ENCODE peak calls at places on chromosomes 7 and 10, in six cellular contexts. L, M, E, G, Q and F are unnamed samples. For H3K27me3, the result is how much of the 10 kb centered on the place peaks cover.

GRCh38 chr10:125289461-125289860 is 129.1 kb upstream of the CTBP2 start:
- DNase-seq in L (no peak), M (no peak), E (no peak), G (no peak), Q (no peak), F (no peak)

GRCh38 chr7:6443372-6443941 is 4.3 kb downstream of the DAGLB start:
- DNase-seq in L (no peak), M (no peak), E (peak), G (no peak), Q (no peak), F (no peak)

GRCh38 chr10:17062493-17063487 is 66.8 kb downstream of the CUBN start:
- DNase-seq in L (no peak), M (peak), E (peak), G (peak), Q (no peak), F (no peak)

GRCh38 chr10:93916257-93917063 is 22.7 kb downstream of the SLC35G1 start:
- DNase-seq in L (no peak), M (no peak), E (no peak), G (no peak), Q (no peak), F (no peak)

GRCh38 chr7:47091141-47091540 is 490.8 kb downstream of the TNS3 start:
- DNase-seq in L (no peak), M (no peak), E (no peak), G (no peak), Q (no peak), F (no peak)

GRCh38 chr7:128726031-128726430 is 13.1 kb upstream of the CALU start:
- DNase-seq in L (no peak), M (no peak), E (no peak), G (no peak), Q (no peak), F (no peak)

GRCh38 chr7:100153713-100154519 is 4.6 kb downstream of the TRAPPC14 start:
- DNase-seq in L (peak), M (no peak), E (no peak), G (no peak), Q (no peak), F (no peak)

GRCh38 chr7:35430547-35431153 is 176.8 kb upstream of the TBX20 start:
- DNase-seq in L (peak), M (no peak), E (no peak), G (no peak), Q (no peak), F (no peak)

GRCh38 chr10:121240556-121240955 is 357.7 kb downstream of the FGFR2 start:
- DNase-seq in L (no peak), M (no peak), E (no peak), G (no peak), Q (no peak), F (no peak)

GRCh38 chr7:151425670-151426075 is 14.3 kb downstream of the CRYGN start:
- DNase-seq in L (no peak), M (no peak), E (peak), G (no peak), Q (no peak), F (no peak)

GRCh38 chr7:117169907-117170306 is 153.0 kb downstream of the WNT2 start:
- DNase-seq in L (no peak), M (no peak), E (no peak), G (no peak), Q (no peak), F (no peak)

GRCh38 chr10:661891-662605 is 27.4 kb downstream of the DIP2C start:
- DNase-seq in L (no peak), M (no peak), E (no peak), G (no peak), Q (no peak), F (no peak)

GRCh38 chr10:6455592-6455991 is 124.5 kb downstream of the PRKCQ start:
- DNase-seq in L (no peak), M (no peak), E (no peak), G (no peak), Q (no peak), F (no peak)

GRCh38 chr10:13117842-13118783 is 18.1 kb downstream of the OPTN start:
- DNase-seq in L (no peak), M (no peak), E (no peak), G (no peak), Q (no peak), F (peak)

GRCh38 chr10:44060719-44061118 is 324.2 kb downstream of the CXCL12 start:
- DNase-seq in L (no peak), M (no peak), E (no peak), G (no peak), Q (no peak), F (no peak)

DNA sequence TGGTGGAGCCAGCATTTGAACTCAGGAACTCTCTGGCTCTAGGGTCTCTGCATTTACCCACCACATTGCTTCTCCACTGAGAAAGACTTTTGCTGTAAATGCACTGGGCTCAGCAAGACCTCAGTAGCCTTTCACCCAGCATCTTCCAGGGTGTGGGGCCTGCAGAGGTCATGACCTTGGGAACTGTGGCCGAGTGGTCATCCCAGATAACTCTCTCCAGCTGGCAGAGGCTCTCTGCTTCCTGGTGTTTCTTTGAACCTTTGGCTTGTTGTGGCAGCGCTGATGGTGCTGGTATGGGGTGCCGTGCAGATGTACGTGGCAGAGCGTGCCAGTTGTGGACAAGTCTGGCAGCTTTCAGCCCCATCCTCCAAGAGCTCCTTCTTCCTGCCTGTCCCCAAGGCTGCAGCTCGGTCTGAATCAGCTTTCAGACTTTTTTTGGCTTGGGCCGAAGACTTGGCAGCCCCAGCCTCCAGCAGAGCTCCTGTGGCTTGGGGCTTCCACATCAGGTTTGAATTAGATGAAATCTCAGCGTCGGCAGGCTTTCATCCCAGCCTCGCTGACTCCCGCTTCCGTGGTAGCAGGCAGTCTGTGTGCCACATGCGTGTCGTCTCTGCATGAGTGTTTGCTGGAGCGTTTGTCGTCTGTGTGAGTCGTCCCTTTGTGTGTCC is 21.4 kb downstream of the ADAMTS14 start:
- DNase-seq in L (peak), M (peak), E (peak), G (peak), Q (no peak), F (no peak)
- H3K27me3 ChIP-seq in L (under half), M (under half), E (under half), G (under half), Q (under half), F (under half)

GRCh38 chr10:132028706-132029105 is 37.0 kb upstream of the JAKMIP3 start:
- DNase-seq in L (no peak), M (no peak), E (no peak), G (no peak), Q (no peak), F (no peak)
- H3K27me3 ChIP-seq in L (half or more), M (half or more), E (under half), G (under half), Q (under half), F (under half)

GRCh38 chr7:132403465-132404110 is 172.7 kb downstream of the PLXNA4 start:
- DNase-seq in L (no peak), M (no peak), E (no peak), G (no peak), Q (no peak), F (no peak)

GRCh38 chr7:132404261-132404660 is 172.0 kb downstream of the PLXNA4 start:
- DNase-seq in L (no peak), M (no peak), E (no peak), G (no peak), Q (no peak), F (no peak)

GRCh38 chr7:132402751-132403245 is 173.5 kb downstream of the PLXNA4 start:
- DNase-seq in L (no peak), M (peak), E (peak), G (no peak), Q (no peak), F (no peak)

GRCh38 chr7:132407764-132408163 is 168.5 kb downstream of the PLXNA4 start:
- DNase-seq in L (no peak), M (no peak), E (no peak), G (no peak), Q (no peak), F (no peak)

GRCh38 chr7:132406039-132406438 is 170.2 kb downstream of the PLXNA4 start:
- DNase-seq in L (no peak), M (no peak), E (no peak), G (no peak), Q (no peak), F (no peak)
- H3K27me3 ChIP-seq in L (half or more), M (under half), E (under half), G (under half), Q (under half), F (under half)

GRCh38 chr7:157668221-157668883 is 331.5 kb downstream of the DNAJB6 start:
- DNase-seq in L (no peak), M (peak), E (no peak), G (no peak), Q (no peak), F (no peak)
- H3K27me3 ChIP-seq in L (half or more), M (under half), E (under half), G (under half), Q (under half), F (under half)

GRCh38 chr7:101804642-101805401 is 12.6 kb upstream of the CUX1 start:
- DNase-seq in L (peak), M (no peak), E (no peak), G (no peak), Q (no peak), F (no peak)

GRCh38 chr7:101803203-101804086 is 14.0 kb upstream of the CUX1 start:
- DNase-seq in L (no peak), M (no peak), E (no peak), G (no peak), Q (no peak), F (no peak)

GRCh38 chr7:101804087-101804631 is 13.3 kb upstream of the CUX1 start:
- DNase-seq in L (no peak), M (no peak), E (no peak), G (no peak), Q (no peak), F (no peak)
- H3K27me3 ChIP-seq in L (under half), M (under half), E (under half), G (under half), Q (under half), F (under half)

GRCh38 chr7:157738064-157738460 is 401.3 kb downstream of the DNAJB6 start:
- DNase-seq in L (no peak), M (no peak), E (no peak), G (no peak), Q (peak), F (no peak)
- H3K27me3 ChIP-seq in L (half or more), M (under half), E (under half), G (under half), Q (under half), F (under half)

GRCh38 chr10:49400365-49400764 is 4.5 kb upstream of the DRGX start:
- DNase-seq in L (no peak), M (no peak), E (no peak), G (no peak), Q (no peak), F (no peak)
- H3K27me3 ChIP-seq in L (half or more), M (half or more), E (half or more), G (half or more), Q (under half), F (half or more)

GRCh38 chr7:155805826-155806095 is 6.5 kb downstream of the SHH start:
- DNase-seq in L (no peak), M (no peak), E (no peak), G (no peak), Q (no peak), F (no peak)
- H3K27me3 ChIP-seq in L (half or more), M (half or more), E (under half), G (half or more), Q (half or more), F (under half)

GRCh38 chr7:114820993-114821945 is 100.6 kb upstream of the MDFIC start:
- DNase-seq in L (no peak), M (no peak), E (no peak), G (no peak), Q (no peak), F (no peak)

GRCh38 chr7:114822131-114822530 is 99.8 kb upstream of the MDFIC start:
- DNase-seq in L (no peak), M (no peak), E (no peak), G (no peak), Q (no peak), F (no peak)

GRCh38 chr7:114818501-114818900 is 103.4 kb upstream of the MDFIC start:
- DNase-seq in L (no peak), M (no peak), E (no peak), G (no peak), Q (no peak), F (no peak)

GRCh38 chr7:114822844-114823243 is 99.0 kb upstream of the MDFIC start:
- DNase-seq in L (no peak), M (no peak), E (no peak), G (no peak), Q (no peak), F (no peak)

DNA sequence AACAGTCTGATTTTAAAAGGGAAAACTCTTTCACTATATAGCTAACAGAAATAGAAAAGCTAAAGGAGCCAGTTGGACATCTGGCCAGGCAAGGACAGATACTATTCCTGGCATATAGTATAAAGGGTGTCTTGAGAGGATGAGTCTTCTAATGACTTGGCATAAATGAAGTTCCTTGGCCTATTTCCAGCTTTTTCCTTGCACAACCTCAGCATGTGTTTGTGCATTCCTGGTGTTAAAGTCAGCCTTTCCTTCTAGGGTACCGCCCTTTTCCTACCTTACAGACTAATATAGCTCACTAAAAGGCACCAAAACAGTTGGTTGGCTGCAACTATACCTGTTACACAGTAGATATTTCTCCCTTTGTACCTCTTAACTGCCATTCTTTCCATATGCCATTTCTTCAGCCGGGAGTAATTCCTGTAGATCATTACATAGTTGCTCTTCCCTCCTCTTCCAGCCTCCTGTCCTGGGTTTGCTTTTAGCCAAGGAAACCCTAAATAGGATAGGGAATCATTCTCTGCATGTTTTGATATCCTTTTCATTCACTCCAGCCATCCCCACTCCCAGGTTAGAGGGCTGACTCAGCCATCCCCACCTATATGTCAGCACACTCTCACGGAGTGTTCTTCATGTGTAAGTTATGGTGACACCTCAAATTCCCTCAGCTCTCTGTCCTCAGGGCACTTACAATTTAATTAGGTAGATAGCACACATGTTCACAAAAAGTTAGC is 102.1 kb upstream of the MDFIC start:
- DNase-seq in L (no peak), M (peak), E (peak), G (no peak), Q (no peak), F (no peak)
- H3K27me3 ChIP-seq in L (under half), M (under half), E (under half), G (under half), Q (under half), F (under half)